ENCODE peak calls at places on chromosomes 3 and 15, in four cellular contexts. U, P, M and S are unnamed samples.

GRCh38 chr3:48414376-48415250 is 15.3 kb downstream of the PLXNB1 start:
- DNase-seq in U (no peak), M (no peak), P (no peak), S (no peak)

GRCh38 chr3:71330505-71330904 is 253.0 kb downstream of the FOXP1 start:
- DNase-seq in M (no peak), U (no peak), P (no peak), S (no peak)

GRCh38 chr3:25142609-25143355 is 285.3 kb upstream of the RARB start:
- DNase-seq in P (no peak), M (no peak), U (no peak), S (no peak)

GRCh38 chr3:198088421-198088955 is 128.5 kb downstream of the LMLN start:
- DNase-seq in U (no peak), M (no peak), P (no peak), S (no peak)

GRCh38 chr3:41075958-41076357 is 123.3 kb upstream of the CTNNB1 start:
- DNase-seq in U (no peak), P (peak), M (peak), S (no peak)

GRCh38 chr15:89828324-89829145 is 13.9 kb upstream of the ANPEP start:
- DNase-seq in M (no peak), U (no peak), P (no peak), S (no peak)

GRCh38 chr3:138186803-138187295 is 252 bp upstream of the ARMC8 start:
- DNase-seq in P (peak), M (no peak), U (peak), S (peak)

GRCh38 chr3:174125267-174125844 is 727.8 kb downstream of the NLGN1 start:
- DNase-seq in U (peak), M (peak), P (peak), S (no peak)

GRCh38 chr3:109685084-109686079 is 348.0 kb upstream of the DPPA4 start:
- DNase-seq in P (peak), M (no peak), U (no peak), S (no peak)

GRCh38 chr3:168116279-168116678 is 20.6 kb upstream of the GOLIM4 start:
- DNase-seq in M (no peak), P (no peak), U (peak), S (no peak)

GRCh38 chr15:46548989-46549388 is 914.2 kb downstream of the SQOR start:
- DNase-seq in P (no peak), U (no peak), M (no peak), S (no peak)

GRCh38 chr15:59801649-59802048 is 112.5 kb upstream of the BNIP2 start:
- DNase-seq in U (no peak), P (no peak), M (no peak), S (no peak)

GRCh38 chr3:42505849-42506410 is 3.5 kb downstream of the VIPR1 start:
- DNase-seq in U (no peak), M (no peak), P (no peak), S (no peak)

GRCh38 chr15:31365655-31366127 is 39.1 kb downstream of the KLF13 start:
- DNase-seq in M (no peak), U (peak), P (peak), S (no peak)

GRCh38 chr15:98308117-98308516 is 340.2 kb upstream of the IGF1R start:
- DNase-seq in P (no peak), U (no peak), M (no peak), S (no peak)

GRCh38 chr3:125123455-125123854 is 67.7 kb upstream of the HEG1 start:
- DNase-seq in P (no peak), M (no peak), U (no peak), S (no peak)

GRCh38 chr15:72389231-72389630 is 8.9 kb upstream of the TMEM202 start:
- DNase-seq in U (no peak), M (no peak), P (no peak), S (no peak)

GRCh38 chr3:53525765-53526761 is 31.7 kb downstream of the CACNA1D start:
- DNase-seq in M (no peak), U (no peak), P (no peak), S (no peak)

GRCh38 chr15:41603941-41604660 is 45.1 kb downstream of the TYRO3 start:
- DNase-seq in M (peak), P (peak), U (peak), S (no peak)

GRCh38 chr3:29850641-29851040 is 569.8 kb downstream of the RBMS3 start:
- DNase-seq in U (no peak), P (no peak), M (peak), S (no peak)

GRCh38 chr3:180018588-180018987 is 18.1 kb downstream of the PEX5L start:
- DNase-seq in M (no peak), P (no peak), U (no peak), S (no peak)

GRCh38 chr3:133675631-133676335 is 14.0 kb upstream of the TOPBP1 start:
- DNase-seq in P (no peak), U (no peak), M (peak), S (no peak)

GRCh38 chr15:89174476-89174875 is 46.9 kb downstream of the RLBP1 start:
- DNase-seq in P (no peak), M (no peak), U (no peak), S (no peak)

GRCh38 chr3:193944161-193944884 is 191.6 kb upstream of the HES1 start:
- DNase-seq in P (no peak), U (no peak), M (no peak), S (no peak)

GRCh38 chr3:44984335-44984734 is 8.3 kb downstream of the EXOSC7 start:
- DNase-seq in U (no peak), M (no peak), P (no peak), S (no peak)

GRCh38 chr15:92936138-92936537 is 36.0 kb downstream of the CHD2 start:
- DNase-seq in P (no peak), M (no peak), U (no peak), S (no peak)

DNA sequence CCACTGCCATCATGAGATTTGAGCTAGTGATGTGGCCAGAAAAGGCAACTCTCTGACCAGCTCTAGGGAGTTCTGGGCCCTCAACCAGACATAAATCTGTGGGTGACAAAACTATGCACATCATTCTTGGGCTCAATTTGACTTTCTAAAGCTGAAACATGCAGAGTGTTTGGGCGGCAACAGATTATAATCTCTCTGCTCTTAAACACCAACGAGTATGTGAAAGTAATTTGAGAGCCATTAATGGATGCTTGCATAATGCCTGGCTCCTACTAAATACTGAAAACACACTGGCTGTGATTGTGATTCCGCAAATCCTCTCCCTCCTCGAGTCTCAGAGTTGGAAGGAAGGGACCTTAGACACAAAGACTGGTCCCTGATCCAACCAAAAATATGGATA is 186.7 kb downstream of the UACA start:
- DNase-seq in U (no peak), M (no peak), P (no peak), S (no peak)
- TF ChIP-seq NFIC in U (no peak), M (no peak), P (no peak), S (no peak)

GRCh38 chr3:152069871-152070270 is 196.4 kb downstream of the SUCNR1 start:
- DNase-seq in M (no peak), P (no peak), U (no peak), S (no peak)

GRCh38 chr3:152076148-152076547 is 192.6 kb upstream of the MBNL1 start:
- DNase-seq in P (no peak), U (no peak), M (no peak), S (no peak)

GRCh38 chr3:152071315-152071714 is 197.4 kb upstream of the MBNL1 start:
- DNase-seq in P (no peak), U (no peak), M (no peak), S (no peak)

GRCh38 chr3:152071924-152072323 is 196.8 kb upstream of the MBNL1 start:
- DNase-seq in P (peak), U (no peak), M (peak), S (no peak)

GRCh38 chr3:152073267-152073666 is 195.5 kb upstream of the MBNL1 start:
- DNase-seq in U (no peak), M (no peak), P (peak), S (no peak)
- TF ChIP-seq NFIC in U (no peak), M (no peak), P (no peak), S (no peak)

GRCh38 chr15:84151205-84151931 is 84.2 kb upstream of the GOLGA6L4 start:
- DNase-seq in M (no peak), U (no peak), P (no peak), S (no peak)
- TF ChIP-seq NFIC in M (no peak), U (no peak), P (no peak), S (no peak)

GRCh38 chr3:151960956-151961580 is 87.6 kb downstream of the SUCNR1 start:
- DNase-seq in M (no peak), U (no peak), P (no peak), S (no peak)

GRCh38 chr3:151962371-151962770 is 88.9 kb downstream of the SUCNR1 start:
- DNase-seq in P (no peak), M (no peak), U (no peak), S (no peak)

GRCh38 chr3:151962891-151963290 is 89.4 kb downstream of the SUCNR1 start:
- DNase-seq in M (no peak), P (no peak), U (no peak), S (no peak)

GRCh38 chr3:151969026-151969658 is 95.7 kb downstream of the SUCNR1 start:
- DNase-seq in P (no peak), U (no peak), M (no peak), S (no peak)

GRCh38 chr3:151964768-151965167 is 91.3 kb downstream of the SUCNR1 start:
- DNase-seq in U (no peak), M (no peak), P (no peak), S (no peak)
- TF ChIP-seq NFIC in U (no peak), M (no peak), P (no peak), S (no peak)

DNA sequence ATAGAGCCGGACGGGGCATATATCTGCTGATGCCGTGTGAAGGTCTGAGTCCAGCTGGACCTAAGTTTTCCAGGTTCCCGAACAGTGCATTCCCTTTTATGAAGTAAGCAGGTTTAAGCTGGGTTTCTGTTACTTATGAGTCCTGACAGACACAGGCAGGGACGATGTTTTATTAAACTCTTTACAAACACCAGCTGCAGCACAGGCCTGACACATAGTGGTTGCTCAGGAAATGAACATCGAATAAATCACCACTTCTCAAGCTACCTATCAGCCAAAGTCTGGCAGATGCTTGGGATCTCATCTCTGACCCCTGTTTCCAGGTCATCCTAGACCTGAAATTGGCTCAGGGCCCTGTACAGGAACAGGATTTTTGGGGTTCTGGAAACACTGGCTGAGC is 50.9 kb upstream of the RAD18 start:
- DNase-seq in P (no peak), M (no peak), U (no peak), S (no peak)
- TF ChIP-seq NFIC in P (no peak), M (no peak), U (no peak), S (no peak)